ENCODE peak calls at places on chromosomes 16 and 17, in five cellular contexts. V is activated CD8-positive, alpha-beta T cell treated with anti-CD3 and anti-CD28 coated beads for 36 hours; M is dorsolateral prefrontal cortex; Y is fibroblast of lung; N is heart right ventricle. D is an unnamed sample.

GRCh38 chr17:12352127-12352526 is 313.6 kb upstream of the MYOCD start:
- DNase-seq in N (no peak), V (no peak), Y (no peak), M (no peak), D (no peak)

GRCh38 chr16:865026-865425 is 64.5 kb upstream of the GNG13 start:
- DNase-seq in V (no peak), N (no peak), Y (no peak), M (no peak), D (no peak)

GRCh38 chr16:29862383-29862883 is 593 bp downstream of the CDIPT start:
- DNase-seq in V (no peak), N (no peak), M (no peak), Y (no peak), D (no peak)

GRCh38 chr17:45149669-45150603 is 1.7 kb downstream of the HEXIM1 start:
- DNase-seq in Y (peak), V (peak), N (peak), M (peak), D (peak)

GRCh38 chr17:19546289-19547065 is 12.8 kb downstream of the SLC47A1 start:
- DNase-seq in N (peak), Y (no peak), M (no peak), V (peak), D (no peak)

GRCh38 chr17:30824002-30824355 is 513 bp downstream of the CRLF3 start:
- DNase-seq in N (peak), V (peak), Y (peak), M (no peak), D (no peak)

GRCh38 chr16:19499481-19499880 is 22.4 kb downstream of the GDE1 start:
- DNase-seq in V (no peak), Y (no peak), N (no peak), M (no peak), D (no peak)

GRCh38 chr17:76953926-76954325 is 85.7 kb downstream of the MGAT5B start:
- DNase-seq in M (no peak), N (no peak), Y (no peak), V (no peak), D (no peak)

GRCh38 chr17:35376245-35376644 is 2.8 kb upstream of the SLFN11 start:
- DNase-seq in N (no peak), M (no peak), V (no peak), Y (no peak), D (no peak)

GRCh38 chr16:9406039-9406438 is 314.6 kb downstream of the HAPSTR1 start:
- DNase-seq in Y (no peak), V (no peak), N (no peak), M (no peak), D (no peak)

GRCh38 chr16:9412362-9413311 is 321.2 kb downstream of the HAPSTR1 start:
- DNase-seq in M (no peak), Y (no peak), N (no peak), V (no peak), D (no peak)

GRCh38 chr16:9407206-9407758 is 315.8 kb downstream of the HAPSTR1 start:
- DNase-seq in Y (no peak), M (no peak), V (no peak), N (no peak), D (no peak)

GRCh38 chr16:9408297-9408696 is 316.9 kb downstream of the HAPSTR1 start:
- DNase-seq in Y (no peak), V (no peak), M (no peak), N (no peak), D (no peak)

DNA sequence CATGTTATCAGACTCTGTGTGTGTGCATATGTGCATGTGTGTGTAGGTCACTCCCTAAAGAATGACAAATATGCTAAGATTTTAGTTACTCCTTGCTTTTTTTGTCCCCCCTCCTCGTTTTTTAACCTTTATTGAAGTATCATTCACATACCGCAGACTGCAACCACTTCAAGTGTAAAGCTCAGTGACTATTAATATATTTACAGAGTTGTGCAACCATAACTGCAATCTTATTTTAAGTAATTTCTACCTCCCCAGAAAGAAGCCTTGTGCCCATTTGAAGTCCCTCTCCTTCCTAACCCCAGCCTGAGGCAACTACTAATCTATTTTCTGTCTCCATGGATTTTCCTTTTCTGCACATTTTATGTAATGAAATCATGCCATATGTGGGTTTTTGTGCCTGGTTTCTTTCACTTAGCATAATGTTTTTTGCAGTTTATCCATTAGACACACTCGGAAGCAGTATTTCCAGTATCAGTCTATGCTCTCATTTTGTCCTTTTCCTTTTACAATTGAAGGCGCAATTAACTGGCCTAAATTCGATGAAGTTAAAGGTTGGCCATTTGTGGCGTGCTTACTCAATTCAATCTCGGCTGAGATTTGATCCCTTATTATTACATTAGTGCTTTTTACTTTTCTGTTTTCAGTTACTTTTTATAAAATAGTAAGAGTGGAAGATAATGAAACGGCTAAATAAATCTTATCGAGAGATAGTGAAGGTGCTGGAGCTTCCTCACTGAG is 318.5 kb downstream of the HAPSTR1 start:
- DNase-seq in M (no peak), N (no peak), Y (no peak), V (no peak), D (no peak)
- TF ChIP-seq CTCF in M (no peak), N (no peak), Y (no peak), V (no peak), D (no peak)

GRCh38 chr16:73878616-73879015 is 418.0 kb upstream of the PSMD7 start:
- DNase-seq in Y (peak), M (no peak), N (peak), V (no peak), D (no peak)
- TF ChIP-seq CTCF in Y (peak), M (peak), N (peak), V (no peak), D (peak)

GRCh38 chr17:193841-194806 is 12.7 kb upstream of the DOC2B start:
- DNase-seq in M (no peak), V (no peak), Y (no peak), N (no peak), D (peak)
- TF ChIP-seq CTCF in M (no peak), V (no peak), Y (no peak), N (no peak), D (no peak)

GRCh38 chr17:21119945-21120249 is 6.9 kb upstream of the DHRS7B start:
- DNase-seq in N (no peak), Y (no peak), M (no peak), V (no peak), D (no peak)
- TF ChIP-seq CTCF in N (no peak), Y (no peak), M (no peak), V (peak), D (no peak)

GRCh38 chr16:85809645-85810044 is 10.2 kb downstream of the COX4I1 start:
- DNase-seq in V (no peak), N (no peak), M (no peak), Y (no peak), D (no peak)
- TF ChIP-seq CTCF in V (no peak), N (no peak), M (no peak), Y (no peak), D (no peak)

GRCh38 chr16:88747588-88748301 is 37.3 kb downstream of the PIEZO1 start:
- DNase-seq in Y (no peak), N (no peak), V (peak), M (no peak), D (no peak)
- TF ChIP-seq CTCF in Y (peak), N (no peak), V (peak), M (no peak), D (no peak)